ENCODE peak calls at places on chromosomes 12 and 14, in five cellular contexts. Q is NCI-H2081 treated with DMSO at 0.1 percent for 48 hours, N is stromal cell of bone marrow, X is AG09319, H is left lobe of liver. D is an unnamed sample.

GRCh38 chr12:52835271-52836041 is 1.3 kb upstream of the KRT79 start:
- DNase-seq in H (no peak), Q (no peak), X (no peak), N (no peak), D (no peak)

GRCh38 chr14:99131632-99132271 is 140.2 kb downstream of the BCL11B start:
- DNase-seq in N (no peak), H (no peak), X (no peak), Q (no peak), D (no peak)

GRCh38 chr14:56555921-56556570 is 23.6 kb upstream of the TMEM260 start:
- DNase-seq in X (peak), Q (peak), H (no peak), N (no peak), D (no peak)

GRCh38 chr12:104138747-104139186 is 757 bp upstream of the NFYB start:
- DNase-seq in Q (no peak), N (no peak), X (no peak), H (no peak), D (no peak)

GRCh38 chr14:57382283-57382682 is 8.1 kb upstream of the NAA30 start:
- DNase-seq in Q (no peak), N (peak), X (no peak), H (no peak), D (no peak)

GRCh38 chr12:95859344-95859816 is 628 bp downstream of the SNRPF start:
- DNase-seq in Q (no peak), N (no peak), X (no peak), H (no peak), D (no peak)

GRCh38 chr12:120855823-120856589 is 48.2 kb downstream of the SPPL3 start:
- DNase-seq in X (no peak), Q (no peak), H (no peak), N (no peak), D (no peak)

GRCh38 chr12:104399750-104400612 is 56.8 kb upstream of the CHST11 start:
- DNase-seq in N (no peak), Q (no peak), X (no peak), H (no peak), D (no peak)

GRCh38 chr12:3587402-3588013 is 96.5 kb downstream of the PRMT8 start:
- DNase-seq in H (no peak), Q (peak), N (no peak), X (no peak), D (no peak)

GRCh38 chr14:33959692-33960151 is 8.8 kb upstream of the EGLN3 start:
- DNase-seq in N (no peak), X (no peak), Q (no peak), H (no peak), D (no peak)

GRCh38 chr12:15116073-15116472 is 105.1 kb downstream of the RERG start:
- DNase-seq in H (peak), N (no peak), X (no peak), Q (no peak), D (peak)

GRCh38 chr12:28543021-28543890 is 353.0 kb downstream of the CCDC91 start:
- DNase-seq in N (no peak), X (no peak), Q (no peak), H (no peak), D (no peak)